ENCODE peak calls at places on chromosome 2, in four cellular contexts. E is transverse colon, V is Peyer's patch, G is adrenal gland. S is an unnamed sample. For H3K36me3 and H3K4me1, the result is how much of the 10 kb centered on the place peaks cover.

GRCh38 chr2:100265226-100265625 is 57.1 kb downstream of the LONRF2 start:
- DNase-seq in E (no peak), V (no peak), G (no peak), S (no peak)

GRCh38 chr2:28661589-28662001 is 90.0 kb upstream of the PPP1CB start:
- DNase-seq in E (peak), V (no peak), G (peak), S (peak)

GRCh38 chr2:113117594-113118262 is 9.7 kb upstream of the IL1RN start:
- DNase-seq in E (peak), V (peak), G (peak), S (no peak)

GRCh38 chr2:170255971-170256370 is 78.0 kb downstream of the MYO3B start:
- DNase-seq in E (no peak), V (no peak), G (no peak), S (no peak)

GRCh38 chr2:217703999-217704398 is 298.8 kb downstream of the TNS1 start:
- DNase-seq in E (no peak), V (no peak), G (no peak), S (no peak)

GRCh38 chr2:43005975-43006833 is 213.8 kb upstream of the HAAO start:
- DNase-seq in E (no peak), V (peak), G (no peak), S (no peak)

GRCh38 chr2:238320648-238321281 is 447 bp downstream of the TRAF3IP1 start:
- DNase-seq in E (no peak), V (no peak), G (peak), S (peak)

GRCh38 chr2:7801212-7801611 is 880.6 kb upstream of the ID2 start:
- DNase-seq in E (no peak), V (no peak), G (no peak), S (no peak)

GRCh38 chr2:215437614-215438013 is 1.7 kb upstream of the FN1 start:
- DNase-seq in E (no peak), V (no peak), G (no peak), S (no peak)

GRCh38 chr2:53095227-53095626 is 672.4 kb upstream of the CHAC2 start:
- DNase-seq in E (no peak), V (no peak), G (no peak), S (no peak)

GRCh38 chr2:10347559-10347941 is 44.8 kb downstream of the HPCAL1 start:
- DNase-seq in E (no peak), V (peak), G (no peak), S (no peak)

GRCh38 chr2:239979243-239980023 is 45.7 kb downstream of the NDUFA10 start:
- DNase-seq in E (no peak), V (no peak), G (no peak), S (no peak)

GRCh38 chr2:26162963-26163362 is 9.9 kb upstream of the GAREM2 start:
- DNase-seq in E (no peak), V (no peak), G (no peak), S (no peak)

GRCh38 chr2:74849228-74849892 is 15.4 kb downstream of the HK2 start:
- DNase-seq in E (peak), V (peak), G (no peak), S (peak)

GRCh38 chr2:30911327-30911726 is 104.1 kb upstream of the CAPN13 start:
- DNase-seq in E (no peak), V (no peak), G (no peak), S (no peak)

GRCh38 chr2:562391-563364 is 114.5 kb downstream of the TMEM18 start:
- DNase-seq in E (no peak), V (no peak), G (no peak), S (no peak)

GRCh38 chr2:71944183-71944550 is 203.5 kb downstream of the CYP26B1 start:
- DNase-seq in E (no peak), V (no peak), G (no peak), S (no peak)

GRCh38 chr2:217804786-217805678 is 197.8 kb downstream of the TNS1 start:
- DNase-seq in E (no peak), V (peak), G (peak), S (peak)

GRCh38 chr2:184765048-184765881 is 166.9 kb downstream of the ZNF804A start:
- DNase-seq in E (no peak), V (no peak), G (no peak), S (no peak)

GRCh38 chr2:140248623-140249022 is 1468.4 kb upstream of the NXPH2 start:
- DNase-seq in E (no peak), V (no peak), G (no peak), S (no peak)

GRCh38 chr2:30412392-30413321 is 34.4 kb upstream of the LCLAT1 start:
- DNase-seq in E (peak), V (no peak), G (peak), S (no peak)

GRCh38 chr2:65456074-65456473 is 23.7 kb upstream of the SPRED2 start:
- DNase-seq in E (no peak), V (no peak), G (no peak), S (no peak)

GRCh38 chr2:20567159-20567925 is 83.6 kb downstream of the HS1BP3 start:
- DNase-seq in E (no peak), V (peak), G (no peak), S (no peak)

GRCh38 chr2:154556607-154557006 is 141.9 kb upstream of the KCNJ3 start:
- DNase-seq in E (no peak), V (no peak), G (no peak), S (no peak)

GRCh38 chr2:190912731-190913130 is 32.1 kb downstream of the GLS start:
- DNase-seq in E (no peak), V (no peak), G (no peak), S (no peak)
- H3K36me3 ChIP-seq in E (under half), V (half or more), G (under half), S (under half)

GRCh38 chr2:120415728-120416509 is 70.0 kb downstream of the INHBB start:
- DNase-seq in E (no peak), V (no peak), G (no peak), S (no peak)
- H3K4me1 ChIP-seq in E (under half), V (under half), G (under half), S (under half)

DNA sequence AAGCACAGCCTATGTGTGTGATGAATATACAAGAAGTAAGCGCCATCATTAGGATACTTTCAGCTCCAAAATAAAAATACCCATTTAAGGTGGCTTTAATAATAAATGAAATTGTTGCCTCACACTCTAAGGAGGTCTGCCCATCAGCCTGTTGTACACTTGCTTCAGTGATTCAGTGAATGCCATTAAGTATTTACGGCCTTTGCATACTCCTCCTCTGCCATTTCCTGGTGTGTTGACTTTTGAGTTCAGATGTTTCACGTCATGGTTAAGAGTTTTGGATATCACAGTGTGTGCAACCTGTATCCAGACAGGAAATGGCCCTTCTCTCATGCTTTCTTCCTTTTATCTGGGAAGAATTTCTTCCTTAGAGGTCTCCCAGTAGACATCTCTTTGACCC is 38.6 kb upstream of the SNORC start:
- DNase-seq in E (no peak), V (no peak), G (no peak), S (no peak)
- H3K36me3 ChIP-seq in E (under half), V (half or more), G (under half), S (under half)

DNA sequence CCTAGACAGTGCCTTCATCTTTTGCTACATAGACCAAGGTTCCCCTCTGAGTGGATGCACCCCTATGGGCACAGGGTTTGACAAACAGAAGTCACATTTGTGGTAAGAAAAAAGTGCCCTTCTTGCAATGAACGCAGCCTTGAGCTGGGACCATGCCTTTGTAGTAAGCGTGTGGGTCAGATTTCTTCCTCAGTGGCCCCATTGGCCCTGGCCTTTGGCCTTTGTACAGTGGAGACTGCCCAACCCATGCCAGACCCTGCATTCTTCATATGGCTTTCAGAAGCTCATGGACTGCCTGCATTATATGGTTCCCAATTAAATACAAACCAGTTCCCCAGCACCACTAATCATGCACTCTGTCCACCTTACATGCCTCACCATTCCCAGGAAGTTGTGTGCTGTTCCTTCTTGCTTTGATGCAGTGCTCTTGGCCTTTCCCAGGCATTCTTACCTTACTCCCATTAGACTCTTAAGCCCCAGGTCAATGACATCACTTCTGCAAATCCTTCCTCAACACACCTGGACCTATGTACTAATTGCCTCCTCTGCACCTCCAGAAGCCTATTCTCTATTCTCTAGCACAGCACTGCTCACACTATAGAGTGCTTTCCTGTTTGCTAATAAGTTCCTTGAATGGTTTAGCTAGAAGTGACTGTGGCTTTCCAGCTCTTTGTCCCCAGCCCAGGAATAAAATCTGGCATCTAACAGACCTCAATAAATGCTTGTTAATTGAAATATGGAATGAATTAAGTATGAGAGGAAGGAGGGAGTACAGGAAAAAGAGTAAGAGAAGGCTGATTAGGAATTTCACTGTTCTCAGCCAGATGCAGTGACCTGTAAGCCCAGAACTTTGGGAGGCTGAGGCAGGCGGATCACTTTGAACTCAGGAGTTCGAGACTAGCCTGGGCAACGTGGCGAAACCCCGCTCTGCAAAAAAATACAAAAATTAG is 60.2 kb downstream of the TMEM247 start:
- DNase-seq in E (no peak), V (no peak), G (no peak), S (no peak)
- H3K4me1 ChIP-seq in E (under half), V (under half), G (under half), S (under half)

GRCh38 chr2:24818721-24819167 is 25.5 kb downstream of the CENPO start:
- DNase-seq in E (no peak), V (no peak), G (peak), S (peak)
- H3K36me3 ChIP-seq in E (under half), V (under half), G (under half), S (under half)